ENCODE peak calls at places on chromosomes 12 and 14, in eight cellular contexts. J is IMR-90, K is uterus, T is stomach, Z is transverse colon, H is prostate gland, W is vagina, D is H1. X is an unnamed sample. For H3K4me1, the result is how much of the 10 kb centered on the place peaks cover.

GRCh38 chr12:78887008-78887407 is 22.4 kb downstream of the SYT1 start:
- DNase-seq in W (no peak), H (no peak), Z (no peak), K (no peak), D (no peak), J (peak), T (no peak), X (no peak)

GRCh38 chr14:100416081-100416480 is 92.9 kb downstream of the SLC25A47 start:
- DNase-seq in T (no peak), K (no peak), H (no peak), D (no peak), J (no peak), W (no peak), Z (no peak), X (no peak)

GRCh38 chr14:23056956-23057756 is at the start of gene CDH24:
- DNase-seq in K (peak), T (peak), Z (peak), W (no peak), H (peak), J (peak), D (no peak), X (peak)

GRCh38 chr12:32030151-32030550 is 70.9 kb downstream of the RESF1 start:
- DNase-seq in K (no peak), J (no peak), T (no peak), H (no peak), Z (no peak), D (no peak), W (no peak), X (no peak)

GRCh38 chr12:52189376-52190174 is 2.2 kb downstream of the KRT80 start:
- DNase-seq in T (no peak), Z (no peak), H (no peak), W (no peak), K (no peak), D (no peak), J (peak), X (no peak)

GRCh38 chr14:63800651-63801385 is 52.0 kb upstream of the SYNE2 start:
- DNase-seq in Z (no peak), T (no peak), W (no peak), H (no peak), K (no peak), J (no peak), D (no peak), X (no peak)

GRCh38 chr12:2395352-2395977 is 342.7 kb downstream of the CACNA1C start:
- DNase-seq in J (peak), W (no peak), T (peak), Z (peak), D (peak), H (no peak), K (no peak), X (peak)

GRCh38 chr12:57242691-57243454 is 8.1 kb downstream of the STAC3 start:
- DNase-seq in Z (peak), J (peak), H (no peak), D (peak), T (peak), K (no peak), W (no peak), X (peak)

GRCh38 chr12:104604070-104604994 is 147.6 kb downstream of the CHST11 start:
- DNase-seq in D (peak), Z (peak), W (no peak), J (peak), T (peak), H (peak), K (peak), X (peak)

GRCh38 chr12:56431850-56432249 is 17.4 kb downstream of the TIMELESS start:
- DNase-seq in T (no peak), K (no peak), Z (no peak), H (no peak), D (no peak), W (no peak), J (peak), X (no peak)

GRCh38 chr12:117367006-117367638 is 5.7 kb upstream of the NOS1 start:
- DNase-seq in T (peak), Z (peak), K (peak), J (peak), D (peak), H (peak), W (no peak), X (peak)

GRCh38 chr14:105336477-105337287 is 22.1 kb downstream of the PACS2 start:
- DNase-seq in Z (no peak), T (no peak), W (no peak), K (no peak), D (no peak), J (no peak), H (no peak), X (no peak)
- TF ChIP-seq POLR2A in Z (no peak), T (no peak), W (no peak), K (no peak), D (no peak), J (no peak), H (no peak), X (no peak)

GRCh38 chr12:95096378-95096777 is 23.0 kb upstream of the NR2C1 start:
- DNase-seq in W (no peak), H (no peak), D (no peak), Z (no peak), K (no peak), J (no peak), T (no peak), X (no peak)

GRCh38 chr12:95099270-95099790 is 25.9 kb upstream of the NR2C1 start:
- DNase-seq in D (no peak), H (no peak), K (no peak), Z (no peak), W (no peak), J (no peak), T (no peak), X (no peak)

GRCh38 chr12:95100264-95101190 is 27.1 kb upstream of the NR2C1 start:
- DNase-seq in K (no peak), D (no peak), J (no peak), T (no peak), W (no peak), H (no peak), Z (no peak), X (no peak)

GRCh38 chr12:95096852-95097251 is 23.4 kb upstream of the NR2C1 start:
- DNase-seq in W (no peak), T (peak), H (peak), D (no peak), J (peak), K (peak), Z (no peak), X (peak)
- H3K4me1 ChIP-seq in W (under half), T (under half), H (under half), D (under half), J (under half), K (under half), Z (under half), X (under half)

DNA sequence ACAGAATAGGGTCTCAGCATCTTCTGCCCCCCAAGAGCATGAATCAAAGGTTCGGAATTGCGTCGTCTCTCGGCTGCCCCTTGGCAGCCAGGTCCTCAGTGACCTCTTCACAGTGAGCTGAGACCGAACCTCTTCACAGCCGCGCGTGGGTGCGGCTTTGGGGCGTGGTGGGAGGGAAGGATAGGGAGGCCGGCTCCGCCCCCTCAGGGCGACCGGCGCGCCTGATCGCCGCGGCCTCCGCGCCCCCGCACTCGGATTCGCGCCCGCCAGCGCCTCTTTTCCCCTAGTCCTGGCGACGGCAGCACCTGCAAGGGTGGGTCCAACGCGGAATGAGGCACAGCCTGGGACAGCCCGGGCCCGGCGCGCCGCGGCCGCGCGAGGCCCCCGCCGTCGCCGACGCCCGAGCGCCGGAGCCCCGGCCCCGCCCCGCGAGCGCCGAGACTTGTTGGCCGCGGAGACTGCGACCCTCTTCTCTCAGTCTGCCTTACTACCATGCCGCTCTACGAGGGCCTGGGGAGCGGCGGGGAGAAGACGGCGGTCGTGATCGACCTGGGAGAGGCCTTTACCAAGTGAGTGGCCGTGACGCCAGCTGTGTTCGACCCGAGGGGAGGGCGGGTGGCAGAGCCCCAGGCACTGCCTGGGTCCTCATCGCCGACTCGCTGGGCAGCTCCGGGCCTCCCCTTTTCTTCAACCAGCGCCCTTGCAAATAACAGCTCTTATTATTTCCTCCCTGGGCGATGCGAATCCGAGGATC is at the start of gene ACTR10:
- DNase-seq in Z (peak), D (peak), W (no peak), H (peak), K (peak), T (peak), J (peak), X (peak)
- TF ChIP-seq POLR2A in Z (peak), D (peak), W (no peak), H (peak), K (peak), T (no peak), J (peak), X (peak)

GRCh38 chr12:10716704-10717315 is 6.3 kb downstream of the YBX3 start:
- DNase-seq in Z (peak), T (peak), J (peak), K (peak), D (no peak), W (no peak), H (peak), X (peak)

GRCh38 chr12:10715491-10715890 is 7.6 kb downstream of the YBX3 start:
- DNase-seq in H (no peak), K (no peak), T (no peak), Z (no peak), J (no peak), W (no peak), D (no peak), X (no peak)

GRCh38 chr12:10717410-10717809 is 5.7 kb downstream of the YBX3 start:
- DNase-seq in D (no peak), T (no peak), H (peak), W (no peak), Z (no peak), K (no peak), J (peak), X (no peak)

GRCh38 chr12:10718279-10718821 is 4.8 kb downstream of the YBX3 start:
- DNase-seq in K (no peak), H (peak), T (no peak), W (no peak), J (peak), Z (no peak), D (no peak), X (no peak)

DNA sequence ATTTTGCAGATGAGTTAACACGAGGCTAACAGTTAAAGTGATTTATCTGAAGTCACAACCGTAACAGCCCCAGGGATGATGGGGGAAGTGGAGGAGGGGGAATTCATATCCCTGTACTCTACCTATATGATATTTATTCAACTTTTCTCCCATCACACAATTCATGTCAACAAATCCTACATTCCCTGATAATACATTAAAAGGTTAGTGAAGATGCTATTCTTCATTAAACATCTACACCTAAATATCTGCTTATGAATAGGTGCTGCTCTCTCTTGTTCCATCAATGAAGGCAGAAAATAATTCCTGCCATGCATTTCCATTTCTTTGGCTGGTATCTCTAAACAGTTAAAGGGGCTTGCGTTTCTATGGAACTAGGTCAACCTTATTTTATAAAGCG is 6.8 kb downstream of the YBX3 start:
- DNase-seq in T (no peak), J (no peak), H (no peak), K (no peak), Z (no peak), D (no peak), W (no peak), X (no peak)
- H3K4me1 ChIP-seq in T (half or more), J (under half), H (under half), K (under half), Z (under half), D (under half), W (half or more), X (half or more)

GRCh38 chr12:98513379-98514318 is 1.7 kb upstream of the TMPO start:
- DNase-seq in H (no peak), Z (no peak), J (no peak), K (no peak), W (no peak), D (no peak), T (no peak), X (no peak)

GRCh38 chr12:98514984-98515367 is 414 bp upstream of the TMPO start:
- DNase-seq in H (no peak), W (no peak), D (no peak), J (no peak), Z (no peak), T (no peak), K (no peak), X (no peak)

GRCh38 chr12:98515368-98516183 is at the start of gene TMPO:
- DNase-seq in J (peak), K (peak), T (peak), D (peak), W (no peak), Z (peak), H (peak), X (peak)

GRCh38 chr12:98519257-98519907 is 4.0 kb downstream of the TMPO start:
- DNase-seq in K (no peak), J (no peak), Z (no peak), W (no peak), T (no peak), D (no peak), H (no peak), X (no peak)

GRCh38 chr12:98516184-98516873 is 939 bp downstream of the TMPO start:
- DNase-seq in Z (peak), J (peak), W (no peak), H (peak), D (no peak), T (peak), K (peak), X (peak)
- TF ChIP-seq POLR2A in Z (no peak), J (peak), W (no peak), H (no peak), D (no peak), T (no peak), K (no peak), X (no peak)

GRCh38 chr14:59359451-59360124 is 105.6 kb downstream of the GPR135 start:
- DNase-seq in W (no peak), K (no peak), H (no peak), Z (no peak), J (no peak), T (no peak), D (no peak), X (no peak)

GRCh38 chr14:59358774-59359173 is 106.4 kb downstream of the GPR135 start:
- DNase-seq in D (no peak), Z (peak), H (no peak), J (no peak), T (no peak), W (no peak), K (no peak), X (no peak)

GRCh38 chr14:59360923-59361794 is 104.0 kb downstream of the GPR135 start:
- DNase-seq in W (no peak), Z (peak), J (peak), D (no peak), T (peak), K (peak), H (peak), X (peak)

GRCh38 chr14:59363545-59364226 is 101.5 kb downstream of the GPR135 start:
- DNase-seq in H (no peak), D (no peak), T (no peak), W (no peak), Z (no peak), K (no peak), J (peak), X (no peak)

DNA sequence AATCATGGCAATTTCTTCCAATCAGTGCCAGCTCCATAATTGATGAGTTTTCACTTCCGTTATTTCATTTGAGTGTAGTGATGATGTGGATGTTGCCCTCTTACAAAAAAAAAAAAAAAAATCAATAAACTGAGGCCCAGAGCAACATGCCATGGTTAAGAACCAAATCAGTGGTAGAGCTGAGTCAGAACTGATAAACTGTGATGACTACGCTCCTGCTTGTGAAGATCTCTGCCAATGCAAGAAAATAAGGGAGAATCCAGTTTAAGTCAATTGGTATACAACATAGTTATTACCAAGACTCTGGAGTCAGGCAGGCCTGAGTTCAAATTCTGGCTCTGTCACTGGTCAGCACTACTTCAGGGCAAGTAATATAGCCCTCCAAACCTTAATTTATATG is 102.6 kb downstream of the GPR135 start:
- DNase-seq in H (no peak), K (no peak), J (peak), D (no peak), T (no peak), Z (no peak), W (no peak), X (no peak)
- H3K4me1 ChIP-seq in H (under half), K (under half), J (under half), D (under half), T (under half), Z (under half), W (half or more), X (under half)

DNA sequence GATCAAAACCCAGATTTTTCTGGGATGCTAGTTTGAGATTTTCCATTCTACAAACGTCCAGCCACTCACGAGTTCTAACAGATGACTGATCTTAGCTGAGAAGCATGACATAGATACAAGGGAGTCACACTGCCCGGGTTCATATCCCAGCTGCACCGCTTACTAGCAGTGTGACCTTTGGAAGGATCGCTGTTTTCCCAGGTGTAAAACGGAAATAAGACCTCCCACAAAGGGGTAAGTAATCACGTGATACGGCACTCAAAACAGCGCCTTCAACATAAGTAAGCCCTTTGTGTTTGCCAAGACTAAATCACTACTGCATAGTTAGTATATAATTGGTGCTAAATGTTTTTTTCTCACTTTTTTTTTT is 624 bp upstream of the PWP1 start:
- DNase-seq in J (peak), T (no peak), K (no peak), W (no peak), Z (peak), D (no peak), H (no peak), X (peak)
- TF ChIP-seq POLR2A in J (no peak), T (no peak), K (no peak), W (no peak), Z (no peak), D (no peak), H (no peak), X (no peak)

DNA sequence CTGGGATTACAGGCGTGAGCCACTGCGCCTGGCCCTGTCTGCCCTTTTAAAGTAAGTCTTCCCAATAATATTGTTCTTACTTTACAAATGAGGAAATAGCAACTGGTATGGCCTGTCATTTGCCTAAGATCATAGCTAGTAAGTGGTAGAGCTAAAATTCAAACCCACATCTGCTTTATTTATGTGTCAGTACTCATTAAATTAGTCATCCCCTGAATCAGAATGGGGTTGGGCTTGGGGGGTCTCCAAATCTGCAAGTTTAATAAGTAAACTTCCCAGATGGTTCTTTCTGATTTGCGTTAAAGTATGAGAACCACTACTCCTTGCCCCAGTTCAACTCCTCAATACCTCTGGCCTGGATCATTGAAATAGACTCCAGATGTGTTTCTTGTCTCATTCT is 96.2 kb downstream of the FAR2 start:
- DNase-seq in W (no peak), T (no peak), Z (no peak), K (no peak), D (no peak), J (peak), H (no peak), X (no peak)
- H3K4me1 ChIP-seq in W (under half), T (under half), Z (under half), K (under half), D (under half), J (under half), H (under half), X (under half)